ENCODE peak calls at places on chromosomes 2 and 18, in four cellular contexts. S is cardiac septum, L is AG08395, E is transverse colon. A is an unnamed sample.

GRCh38 chr2:76197842-76198448 is 487.2 kb upstream of the GCFC2 start:
- DNase-seq in S (no peak), E (peak), L (peak), A (peak)

GRCh38 chr2:23385351-23385747 is 370 bp downstream of the KLHL29 start:
- DNase-seq in L (peak), E (peak), S (no peak), A (no peak)

GRCh38 chr18:446941-447560 is 53.5 kb downstream of the COLEC12 start:
- DNase-seq in E (no peak), S (no peak), L (no peak), A (no peak)

GRCh38 chr2:96815326-96816126 is 542 bp upstream of the CNNM3 start:
- DNase-seq in S (no peak), L (peak), E (peak), A (no peak)

GRCh38 chr18:59265246-59266018 is 7.8 kb downstream of the RAX start:
- DNase-seq in L (peak), E (no peak), S (no peak), A (no peak)

GRCh38 chr2:222745836-222746559 is 74.5 kb downstream of the MOGAT1 start:
- DNase-seq in S (no peak), L (no peak), E (no peak), A (no peak)

GRCh38 chr2:164717000-164717597 is 95.8 kb upstream of the GRB14 start:
- DNase-seq in S (no peak), L (no peak), E (no peak), A (no peak)

GRCh38 chr2:79512442-79513401 is at the start of gene CTNNA2:
- DNase-seq in L (peak), S (no peak), E (peak), A (peak)

GRCh38 chr18:48905541-48905940 is 45.2 kb downstream of the SMAD7 start:
- DNase-seq in E (no peak), S (no peak), L (no peak), A (no peak)

GRCh38 chr18:59988098-59988706 is 88.4 kb downstream of the PMAIP1 start:
- DNase-seq in E (peak), L (peak), S (no peak), A (peak)

GRCh38 chr2:133680399-133681044 is 112.3 kb upstream of the NCKAP5 start:
- DNase-seq in E (no peak), S (no peak), L (no peak), A (no peak)

GRCh38 chr2:26674002-26674751 is 18.3 kb upstream of the KCNK3 start:
- DNase-seq in S (peak), L (no peak), E (no peak), A (no peak)

GRCh38 chr2:43221660-43222471 is 4.5 kb downstream of the ZFP36L2 start:
- DNase-seq in S (peak), E (peak), L (peak), A (peak)

GRCh38 chr2:8472545-8473361 is 209.1 kb upstream of the ID2 start:
- DNase-seq in E (no peak), S (no peak), L (no peak), A (no peak)

GRCh38 chr2:207202645-207203044 is 36.9 kb upstream of the KLF7 start:
- DNase-seq in S (no peak), E (no peak), L (peak), A (no peak)

GRCh38 chr2:102606353-102606752 is 13.0 kb upstream of the SLC9A2 start:
- DNase-seq in S (no peak), L (no peak), E (no peak), A (no peak)

GRCh38 chr2:231597014-231597611 is 4.4 kb downstream of the TEX44 start:
- DNase-seq in L (peak), E (no peak), S (no peak), A (no peak)

GRCh38 chr2:112954364-112954763 is 23.4 kb upstream of the IL36G start:
- DNase-seq in E (no peak), L (no peak), S (no peak), A (no peak)

GRCh38 chr2:45497355-45497754 is 113.7 kb downstream of the SRBD1 start:
- DNase-seq in L (no peak), E (no peak), S (no peak), A (no peak)

GRCh38 chr2:102593516-102593915 is 25.8 kb upstream of the SLC9A2 start:
- DNase-seq in E (no peak), S (no peak), L (no peak), A (no peak)

GRCh38 chr2:103847276-103847675 is 1006.6 kb upstream of the POU3F3 start:
- DNase-seq in L (no peak), S (no peak), E (no peak), A (no peak)

GRCh38 chr2:202035089-202035940 is 1.7 kb downstream of the FZD7 start:
- DNase-seq in S (peak), L (no peak), E (peak), A (peak)

GRCh38 chr18:657311-657997 is at the start of gene TYMS:
- DNase-seq in E (peak), L (peak), S (no peak), A (peak)

GRCh38 chr2:203802277-203803045 is 65.1 kb upstream of the CTLA4 start:
- DNase-seq in E (no peak), S (no peak), L (peak), A (no peak)

GRCh38 chr2:86035883-86036789 is 69.5 kb downstream of the POLR1A start:
- DNase-seq in L (peak), S (peak), E (peak), A (peak)

GRCh38 chr2:25822190-25823117 is 55.8 kb downstream of the ASXL2 start:
- DNase-seq in L (no peak), E (peak), S (peak), A (peak)

GRCh38 chr2:217711236-217711635 is 291.6 kb downstream of the TNS1 start:
- DNase-seq in E (no peak), S (peak), L (peak), A (no peak)

GRCh38 chr2:235803028-235803427 is 309.2 kb downstream of the AGAP1 start:
- DNase-seq in L (no peak), E (no peak), S (no peak), A (no peak)

GRCh38 chr2:176491172-176491904 is 222.1 kb downstream of the MTX2 start:
- DNase-seq in E (no peak), L (peak), S (no peak), A (peak)

GRCh38 chr2:40457846-40458245 is 6.0 kb upstream of the SLC8A1 start:
- DNase-seq in E (no peak), S (no peak), L (peak), A (no peak)

GRCh38 chr18:41266616-41267015 is 688.4 kb upstream of the PIK3C3 start:
- DNase-seq in L (no peak), S (no peak), E (no peak), A (no peak)

GRCh38 chr2:33529771-33530481 is 53.5 kb downstream of the RASGRP3 start:
- DNase-seq in S (no peak), E (no peak), L (peak), A (no peak)

GRCh38 chr2:127844973-127845372 is 13.0 kb downstream of the POLR2D start:
- DNase-seq in E (no peak), L (no peak), S (no peak), A (no peak)